ENCODE peak calls at places on chromosomes 3 and 15, in eight cellular contexts. One of them, this sample, is unnamed.
A peak's percentile ranks its signal among the peaks of the same experiment; 100 is the strongest.

GRCh38 chr3:139548801-139549200 is 9.3 kb upstream of the RBP1 start:
- DNase-seq in iris pigment epithelial cell: no peak
- DNase-seq in PC-9: no peak
- DNase-seq in mucosa of gallbladder: peak; percentile 72
- DNase-seq in T1000: no peak
- DNase-seq in RCC 7860: no peak
- DNase-seq in astrocyte of the spinal cord: no peak
- DNase-seq in NCI-H69: no peak
- DNase-seq in this sample: no peak

GRCh38 chr3:127820221-127820870 is 2.0 kb downstream of the MGLL start:
- DNase-seq in iris pigment epithelial cell: peak; percentile 51
- DNase-seq in PC-9: no peak
- DNase-seq in mucosa of gallbladder: peak; percentile 53
- DNase-seq in T1000: no peak
- DNase-seq in RCC 7860: peak; percentile 79
- DNase-seq in astrocyte of the spinal cord: peak; percentile 15
- DNase-seq in NCI-H69: peak; percentile 24
- DNase-seq in this sample: no peak

GRCh38 chr3:11544413-11545181 is 99.1 kb downstream of the VGLL4 start:
- DNase-seq in iris pigment epithelial cell: no peak
- DNase-seq in PC-9: peak; percentile 29
- DNase-seq in mucosa of gallbladder: no peak
- DNase-seq in T1000: no peak
- DNase-seq in RCC 7860: no peak
- DNase-seq in astrocyte of the spinal cord: peak; percentile 66
- DNase-seq in NCI-H69: peak; percentile 66
- DNase-seq in this sample: no peak

GRCh38 chr3:146543461-146544012 is 870 bp downstream of the PLSCR1 start:
- DNase-seq in iris pigment epithelial cell: peak; percentile 43
- DNase-seq in PC-9: no peak
- DNase-seq in mucosa of gallbladder: no peak
- DNase-seq in T1000: no peak
- DNase-seq in RCC 7860: no peak
- DNase-seq in astrocyte of the spinal cord: peak; percentile 36
- DNase-seq in NCI-H69: peak; percentile 16
- DNase-seq in this sample: peak; percentile 20

GRCh38 chr3:47991341-47991740 is 24.9 kb downstream of the MAP4 start:
- DNase-seq in iris pigment epithelial cell: no peak
- DNase-seq in PC-9: no peak
- DNase-seq in mucosa of gallbladder: no peak
- DNase-seq in T1000: no peak
- DNase-seq in RCC 7860: no peak
- DNase-seq in astrocyte of the spinal cord: no peak
- DNase-seq in NCI-H69: no peak
- DNase-seq in this sample: no peak

GRCh38 chr15:92877000-92877399 is 23.1 kb upstream of the CHD2 start:
- DNase-seq in iris pigment epithelial cell: no peak
- DNase-seq in PC-9: no peak
- DNase-seq in mucosa of gallbladder: no peak
- DNase-seq in T1000: no peak
- DNase-seq in RCC 7860: no peak
- DNase-seq in astrocyte of the spinal cord: no peak
- DNase-seq in NCI-H69: no peak
- DNase-seq in this sample: no peak

GRCh38 chr15:49923671-49924070 is 195.4 kb downstream of the ATP8B4 start:
- DNase-seq in iris pigment epithelial cell: no peak
- DNase-seq in PC-9: no peak
- DNase-seq in mucosa of gallbladder: no peak
- DNase-seq in T1000: no peak
- DNase-seq in RCC 7860: no peak
- DNase-seq in astrocyte of the spinal cord: no peak
- DNase-seq in NCI-H69: no peak
- DNase-seq in this sample: no peak

GRCh38 chr3:150183619-150184425 is 213.1 kb upstream of the PFN2 start:
- DNase-seq in iris pigment epithelial cell: peak; percentile 90
- DNase-seq in PC-9: peak; percentile 58
- DNase-seq in mucosa of gallbladder: peak; percentile 50
- DNase-seq in T1000: peak; percentile 63
- DNase-seq in RCC 7860: peak; percentile 61
- DNase-seq in astrocyte of the spinal cord: peak; percentile 85
- DNase-seq in NCI-H69: peak; percentile 91
- DNase-seq in this sample: peak; percentile 11

GRCh38 chr3:64681827-64682226 is 6.0 kb downstream of the ADAMTS9 start:
- DNase-seq in iris pigment epithelial cell: no peak
- DNase-seq in PC-9: no peak
- DNase-seq in mucosa of gallbladder: no peak
- DNase-seq in T1000: no peak
- DNase-seq in RCC 7860: no peak
- DNase-seq in astrocyte of the spinal cord: no peak
- DNase-seq in NCI-H69: no peak
- DNase-seq in this sample: no peak

GRCh38 chr15:55552926-55553325 is 35.2 kb downstream of the PYGO1 start:
- DNase-seq in iris pigment epithelial cell: peak; percentile 75
- DNase-seq in PC-9: no peak
- DNase-seq in mucosa of gallbladder: no peak
- DNase-seq in T1000: no peak
- DNase-seq in RCC 7860: no peak
- DNase-seq in astrocyte of the spinal cord: peak; percentile 85
- DNase-seq in NCI-H69: peak; percentile 72
- DNase-seq in this sample: no peak

GRCh38 chr3:42498034-42498433 is 4.4 kb upstream of the VIPR1 start:
- DNase-seq in iris pigment epithelial cell: no peak
- DNase-seq in PC-9: no peak
- DNase-seq in mucosa of gallbladder: no peak
- DNase-seq in T1000: no peak
- DNase-seq in RCC 7860: no peak
- DNase-seq in astrocyte of the spinal cord: no peak
- DNase-seq in NCI-H69: no peak
- DNase-seq in this sample: no peak

GRCh38 chr15:63899193-63899592 is 65.4 kb upstream of the HERC1 start:
- DNase-seq in iris pigment epithelial cell: no peak
- DNase-seq in PC-9: no peak
- DNase-seq in mucosa of gallbladder: no peak
- DNase-seq in T1000: no peak
- DNase-seq in RCC 7860: no peak
- DNase-seq in astrocyte of the spinal cord: no peak
- DNase-seq in NCI-H69: no peak
- DNase-seq in this sample: no peak

GRCh38 chr3:64441861-64442260 is 216.6 kb upstream of the PRICKLE2 start:
- DNase-seq in iris pigment epithelial cell: peak; percentile 67
- DNase-seq in PC-9: no peak
- DNase-seq in mucosa of gallbladder: no peak
- DNase-seq in T1000: no peak
- DNase-seq in RCC 7860: no peak
- DNase-seq in astrocyte of the spinal cord: peak; percentile 43
- DNase-seq in NCI-H69: peak; percentile 68
- DNase-seq in this sample: no peak

GRCh38 chr3:192727032-192727847 is at the start of gene FGF12:
- DNase-seq in iris pigment epithelial cell: peak; percentile 5
- DNase-seq in PC-9: peak; percentile 65
- DNase-seq in mucosa of gallbladder: peak; percentile 37
- DNase-seq in T1000: no peak
- DNase-seq in RCC 7860: no peak
- DNase-seq in astrocyte of the spinal cord: peak; percentile 25
- DNase-seq in NCI-H69: peak; percentile 71
- DNase-seq in this sample: no peak

GRCh38 chr15:101318810-101319200 is 23.8 kb upstream of the SNRPA1 start:
- DNase-seq in iris pigment epithelial cell: no peak
- DNase-seq in PC-9: no peak
- DNase-seq in mucosa of gallbladder: no peak
- DNase-seq in T1000: no peak
- DNase-seq in RCC 7860: no peak
- DNase-seq in astrocyte of the spinal cord: no peak
- DNase-seq in NCI-H69: peak; percentile 27
- DNase-seq in this sample: no peak

GRCh38 chr3:120567370-120568197 is 28.6 kb upstream of the NDUFB4 start:
- DNase-seq in iris pigment epithelial cell: peak; percentile 59
- DNase-seq in PC-9: no peak
- DNase-seq in mucosa of gallbladder: no peak
- DNase-seq in T1000: peak; percentile 4
- DNase-seq in RCC 7860: peak; percentile 24
- DNase-seq in astrocyte of the spinal cord: peak; percentile 69
- DNase-seq in NCI-H69: peak; percentile 53
- DNase-seq in this sample: no peak

GRCh38 chr15:78681306-78682012 is 40.4 kb upstream of the CHRNB4 start:
- DNase-seq in iris pigment epithelial cell: no peak
- DNase-seq in PC-9: no peak
- DNase-seq in mucosa of gallbladder: no peak
- DNase-seq in T1000: no peak
- DNase-seq in RCC 7860: no peak
- DNase-seq in astrocyte of the spinal cord: no peak
- DNase-seq in NCI-H69: peak; percentile 98
- DNase-seq in this sample: no peak

GRCh38 chr3:79139395-79140060 is 628.3 kb downstream of the ROBO1 start:
- DNase-seq in iris pigment epithelial cell: peak; percentile 62
- DNase-seq in PC-9: no peak
- DNase-seq in mucosa of gallbladder: no peak
- DNase-seq in T1000: no peak
- DNase-seq in RCC 7860: no peak
- DNase-seq in astrocyte of the spinal cord: peak; percentile 47
- DNase-seq in NCI-H69: peak; percentile 89
- DNase-seq in this sample: no peak

GRCh38 chr3:7263347-7264195 is 402.7 kb downstream of the GRM7 start:
- DNase-seq in iris pigment epithelial cell: no peak
- DNase-seq in PC-9: no peak
- DNase-seq in mucosa of gallbladder: no peak
- DNase-seq in T1000: no peak
- DNase-seq in RCC 7860: no peak
- DNase-seq in astrocyte of the spinal cord: no peak
- DNase-seq in NCI-H69: no peak
- DNase-seq in this sample: no peak

GRCh38 chr15:73584699-73585420 is 48.3 kb downstream of the NPTN start:
- DNase-seq in iris pigment epithelial cell: peak; percentile 58
- DNase-seq in PC-9: no peak
- DNase-seq in mucosa of gallbladder: no peak
- DNase-seq in T1000: no peak
- DNase-seq in RCC 7860: no peak
- DNase-seq in astrocyte of the spinal cord: no peak
- DNase-seq in NCI-H69: no peak
- DNase-seq in this sample: no peak

GRCh38 chr3:161148832-161149475 is 43.8 kb upstream of the B3GALNT1 start:
- DNase-seq in iris pigment epithelial cell: peak; percentile 80
- DNase-seq in PC-9: no peak
- DNase-seq in mucosa of gallbladder: no peak
- DNase-seq in T1000: no peak
- DNase-seq in RCC 7860: no peak
- DNase-seq in astrocyte of the spinal cord: peak; percentile 63
- DNase-seq in NCI-H69: no peak
- DNase-seq in this sample: no peak

GRCh38 chr3:67686067-67686466 is 31.7 kb upstream of the SUCLG2 start:
- DNase-seq in iris pigment epithelial cell: no peak
- DNase-seq in PC-9: no peak
- DNase-seq in mucosa of gallbladder: no peak
- DNase-seq in T1000: no peak
- DNase-seq in RCC 7860: no peak
- DNase-seq in astrocyte of the spinal cord: no peak
- DNase-seq in NCI-H69: no peak
- DNase-seq in this sample: peak; percentile 5

GRCh38 chr3:9779721-9780450 is 10.1 kb upstream of the CAMK1 start:
- DNase-seq in iris pigment epithelial cell: no peak
- DNase-seq in PC-9: no peak
- DNase-seq in mucosa of gallbladder: peak; percentile 30
- DNase-seq in T1000: no peak
- DNase-seq in RCC 7860: peak; percentile 28
- DNase-seq in astrocyte of the spinal cord: no peak
- DNase-seq in NCI-H69: no peak
- DNase-seq in this sample: peak; percentile 16

GRCh38 chr3:52204337-52205073 is 6.5 kb downstream of the ALAS1 start:
- DNase-seq in iris pigment epithelial cell: peak; percentile 23
- DNase-seq in PC-9: no peak
- DNase-seq in mucosa of gallbladder: no peak
- DNase-seq in T1000: no peak
- DNase-seq in RCC 7860: no peak
- DNase-seq in astrocyte of the spinal cord: no peak
- DNase-seq in NCI-H69: peak; percentile 91
- DNase-seq in this sample: no peak

GRCh38 chr3:172133830-172134229 is 94.5 kb downstream of the FNDC3B start:
- DNase-seq in iris pigment epithelial cell: no peak
- DNase-seq in PC-9: no peak
- DNase-seq in mucosa of gallbladder: no peak
- DNase-seq in T1000: no peak
- DNase-seq in RCC 7860: no peak
- DNase-seq in astrocyte of the spinal cord: no peak
- DNase-seq in NCI-H69: no peak
- DNase-seq in this sample: no peak

GRCh38 chr3:136194409-136195257 is 1.5 kb downstream of the MSL2 start:
- DNase-seq in iris pigment epithelial cell: peak; percentile 34
- DNase-seq in PC-9: no peak
- DNase-seq in mucosa of gallbladder: peak; percentile 40
- DNase-seq in T1000: no peak
- DNase-seq in RCC 7860: no peak
- DNase-seq in astrocyte of the spinal cord: peak; percentile 25
- DNase-seq in NCI-H69: peak; percentile 51
- DNase-seq in this sample: peak; percentile 74

GRCh38 chr15:73352082-73352481 is 16.7 kb downstream of the HCN4 start:
- DNase-seq in iris pigment epithelial cell: no peak
- DNase-seq in PC-9: no peak
- DNase-seq in mucosa of gallbladder: peak; percentile 14
- DNase-seq in T1000: no peak
- DNase-seq in RCC 7860: no peak
- DNase-seq in astrocyte of the spinal cord: no peak
- DNase-seq in NCI-H69: no peak
- DNase-seq in this sample: no peak

GRCh38 chr3:8888296-8888915 is 74.9 kb downstream of the RAD18 start:
- DNase-seq in iris pigment epithelial cell: peak; percentile 95
- DNase-seq in PC-9: no peak
- DNase-seq in mucosa of gallbladder: no peak
- DNase-seq in T1000: no peak
- DNase-seq in RCC 7860: no peak
- DNase-seq in astrocyte of the spinal cord: peak; percentile 82
- DNase-seq in NCI-H69: no peak
- DNase-seq in this sample: no peak

This sample was measured in stimulated activated naive CD4-positive, alpha-beta T cell.